ENCODE peak calls at places on chromosomes 6 and 20, in five cellular contexts. R is HCT116, O is transverse colon, N is adrenal gland, D is stomach. Y is an unnamed sample.

GRCh38 chr20:33083544-33084340 is 4.3 kb downstream of the BPIFB4 start:
- DNase-seq in R (no peak), N (no peak), O (no peak), D (no peak), Y (no peak)

GRCh38 chr20:45781391-45781931 is 10.2 kb downstream of the WFDC3 start:
- DNase-seq in R (peak; percentile 92), N (no peak), O (peak; percentile 18), D (peak; percentile 74), Y (no peak)

GRCh38 chr6:69601132-69601531 is 195.7 kb downstream of the LMBRD1 start:
- DNase-seq in O (no peak), D (no peak), N (no peak), R (no peak), Y (no peak)

GRCh38 chr20:59740621-59741020 is 136.3 kb downstream of the PHACTR3 start:
- DNase-seq in R (no peak), N (no peak), D (no peak), O (no peak), Y (no peak)

GRCh38 chr20:50129662-50130345 is 16.9 kb upstream of the UBE2V1 start:
- DNase-seq in D (no peak), R (no peak), N (no peak), O (no peak), Y (peak; percentile 56)

GRCh38 chr20:48120120-48120519 is 334.8 kb upstream of the SULF2 start:
- DNase-seq in N (no peak), R (no peak), D (no peak), O (no peak), Y (no peak)

GRCh38 chr6:43489277-43490072 is 12.1 kb downstream of the TJAP1 start:
- DNase-seq in D (no peak), N (no peak), R (no peak), O (no peak), Y (no peak)

GRCh38 chr6:40780626-40781025 is 193.5 kb upstream of the LRFN2 start:
- DNase-seq in N (no peak), D (no peak), R (no peak), O (no peak), Y (no peak)

GRCh38 chr6:12017263-12017662 is 5.2 kb downstream of the HIVEP1 start:
- DNase-seq in N (no peak), D (no peak), O (peak; percentile 38), R (no peak), Y (peak; percentile 20)

GRCh38 chr6:43835872-43836419 is 65.9 kb downstream of the VEGFA start:
- DNase-seq in D (no peak), R (no peak), N (no peak), O (no peak), Y (no peak)

GRCh38 chr6:139553916-139554315 is 179.5 kb upstream of the CITED2 start:
- DNase-seq in D (no peak), N (no peak), R (no peak), O (no peak), Y (peak; percentile 17)

GRCh38 chr20:32207626-32208498 is at the start of the genes PLAGL2 and POFUT1:
- DNase-seq in N (peak; percentile 86), R (peak; percentile 61), O (peak; percentile 93), D (peak; percentile 94), Y (peak; percentile 93)

GRCh38 chr6:39430968-39431523 is 108.5 kb upstream of the KCNK16 start:
- DNase-seq in O (peak; percentile 57), N (peak; percentile 26), D (peak; percentile 47), R (no peak), Y (no peak)

GRCh38 chr20:32763202-32763999 is 1.2 kb downstream of the DNMT3B start:
- DNase-seq in D (no peak), N (no peak), O (no peak), R (no peak), Y (peak; percentile 28)

GRCh38 chr20:43798591-43799149 is 71.9 kb upstream of the GTSF1L start:
- DNase-seq in O (no peak), D (no peak), R (no peak), N (no peak), Y (no peak)

GRCh38 chr20:2093200-2093781 is 8.3 kb upstream of the STK35 start:
- DNase-seq in O (peak; percentile 21), D (peak; percentile 43), R (peak; percentile 46), N (no peak), Y (no peak)

GRCh38 chr6:125511809-125512341 is 210.1 kb upstream of the HDDC2 start:
- DNase-seq in O (no peak), N (no peak), R (no peak), D (no peak), Y (no peak)

GRCh38 chr20:60087563-60088105 is 129.4 kb downstream of the CDH26 start:
- DNase-seq in N (no peak), R (no peak), O (no peak), D (no peak), Y (no peak)

GRCh38 chr20:4637081-4637797 is 84.5 kb upstream of the PRND start:
- DNase-seq in R (no peak), D (no peak), N (no peak), O (no peak), Y (no peak)

GRCh38 chr6:2899596-2899995 is 3.5 kb downstream of the SERPINB9 start:
- DNase-seq in R (no peak), D (no peak), O (no peak), N (no peak), Y (no peak)

GRCh38 chr20:37486186-37486999 is 34.7 kb upstream of the NNAT start:
- DNase-seq in R (no peak), N (no peak), O (no peak), D (no peak), Y (no peak)

GRCh38 chr6:11324453-11325023 is 92.1 kb upstream of the NEDD9 start:
- DNase-seq in O (no peak), D (no peak), N (no peak), R (no peak), Y (no peak)

GRCh38 chr6:168848797-168849196 is 404.8 kb downstream of the THBS2 start:
- DNase-seq in R (no peak), O (no peak), D (no peak), N (no peak), Y (no peak)

GRCh38 chr6:3390698-3391097 is 66.2 kb downstream of the SLC22A23 start:
- DNase-seq in O (peak; percentile 88), N (no peak), R (peak; percentile 80), D (peak; percentile 81), Y (peak; percentile 92)

GRCh38 chr6:157831018-157831369 is 7.9 kb downstream of the SNX9 start:
- DNase-seq in O (no peak), R (no peak), N (no peak), D (no peak), Y (no peak)

GRCh38 chr6:108598316-108598863 is 37.7 kb downstream of the FOXO3 start:
- DNase-seq in O (no peak), R (no peak), N (no peak), D (no peak), Y (peak; percentile 95)

GRCh38 chr20:3383878-3384495 is 23.5 kb downstream of the DNAAF9 start:
- DNase-seq in O (no peak), R (no peak), N (no peak), D (no peak), Y (no peak)

GRCh38 chr6:157823001-157823522 is at the start of gene SNX9:
- DNase-seq in D (peak; percentile 84), R (peak; percentile 29), N (peak; percentile 81), O (peak; percentile 83), Y (peak; percentile 93)

GRCh38 chr6:133956413-133957049 is 3.5 kb downstream of the TBPL1 start:
- DNase-seq in D (no peak), N (no peak), R (no peak), O (no peak), Y (peak; percentile 77)

GRCh38 chr6:33840064-33840926 is 36.5 kb upstream of the MLN start:
- DNase-seq in D (no peak), O (peak; percentile 11), N (peak; percentile 65), R (peak; percentile 79), Y (peak; percentile 85)

GRCh38 chr6:153038378-153038777 is 35.9 kb upstream of the MTRF1L start:
- DNase-seq in O (no peak), N (no peak), R (no peak), D (no peak), Y (no peak)

GRCh38 chr6:30885481-30885998 is 1.2 kb downstream of the DDR1 start:
- DNase-seq in D (peak; percentile 48), O (peak; percentile 75), R (no peak), N (peak; percentile 26), Y (no peak)
- TF ChIP-seq POLR2A in D (no peak), O (peak; percentile 47), R (no peak), N (no peak), Y (no peak)

GRCh38 chr6:73394577-73395354 is at the start of gene DDX43:
- DNase-seq in O (peak; percentile 45), D (no peak), R (no peak), N (peak; percentile 59), Y (peak; percentile 16)
- TF ChIP-seq POLR2A in O (no peak), D (no peak), R (no peak), N (no peak), Y (no peak)

DNA sequence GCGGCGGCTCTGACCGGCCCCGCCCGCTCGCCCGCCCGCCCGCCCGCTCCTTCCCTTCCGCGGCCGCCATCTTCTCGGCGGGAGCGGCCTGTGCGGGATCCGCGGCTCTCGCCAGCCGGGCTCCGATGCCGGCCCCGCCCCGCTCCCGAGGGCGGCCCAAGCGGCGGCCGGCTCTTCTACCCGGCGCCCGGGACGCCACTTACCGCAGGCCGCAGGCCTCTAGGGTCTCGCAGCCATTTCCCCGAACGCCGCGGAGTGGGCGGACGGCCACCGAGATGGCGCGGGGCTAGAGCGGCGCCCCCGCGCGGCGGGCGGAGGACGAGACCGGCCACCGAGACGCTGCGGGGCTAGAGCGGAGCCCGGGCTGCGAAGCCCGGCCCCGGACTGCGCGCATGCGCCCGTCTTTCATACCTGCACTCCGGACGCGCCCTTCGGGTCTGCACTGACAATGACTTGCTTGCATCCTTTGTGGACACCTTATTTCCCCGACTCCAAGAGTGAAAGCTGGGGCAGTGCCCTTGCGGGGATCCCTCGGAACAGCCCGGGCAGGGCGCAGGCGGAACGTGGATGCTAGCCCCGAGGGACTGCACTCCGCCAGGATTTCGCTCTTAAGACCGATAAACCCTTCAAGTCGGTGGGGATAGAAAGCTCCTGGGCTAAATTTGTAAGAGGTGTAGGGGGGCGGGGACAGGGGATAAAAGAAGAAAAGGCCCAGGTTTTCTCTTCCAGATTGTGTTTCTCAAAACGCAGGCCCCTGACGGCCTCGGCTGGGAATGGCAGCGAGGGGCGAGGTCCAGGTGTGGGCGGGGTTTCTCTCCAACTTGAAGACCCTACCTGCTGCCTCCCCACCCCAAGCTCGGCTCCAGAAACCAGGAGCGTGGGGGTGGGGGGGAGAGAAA is at the start of gene DIDO1:
- DNase-seq in D (peak; percentile 92), N (peak; percentile 84), O (peak; percentile 94), R (peak; percentile 69), Y (peak; percentile 95)
- TF ChIP-seq POLR2A in D (no peak), N (peak; percentile 74), O (peak; percentile 75), R (peak; percentile 50), Y (peak; percentile 72)

GRCh38 chr20:56829788-56830385 is 200.8 kb downstream of the TFAP2C start:
- DNase-seq in O (no peak), R (no peak), D (no peak), N (no peak), Y (no peak)
- TF ChIP-seq POLR2A in O (no peak), R (no peak), D (no peak), N (no peak), Y (no peak)

Y was measured in erythroblast.